ENCODE peak calls at places on chromosomes 1 and 21, in five cellular contexts. One of them, this sample, is unnamed. For H3K9me3, the result is how much of the 10 kb centered on the place peaks cover.

GRCh38 chr1:110004583-110004982 is 20.0 kb downstream of the AHCYL1 start:
- DNase-seq in transverse colon: no peak
- DNase-seq in fibroblast of lung: no peak
- DNase-seq in RWPE2: no peak
- DNase-seq in H9: no peak
- DNase-seq in this sample: no peak

GRCh38 chr1:201282931-201283829 is at the start of gene PKP1:
- DNase-seq in RWPE2: peak
- DNase-seq in H9: peak
- DNase-seq in transverse colon: peak
- DNase-seq in fibroblast of lung: peak
- DNase-seq in this sample: peak

GRCh38 chr21:42315296-42315891 is at the start of gene TFF3:
- DNase-seq in RWPE2: no peak
- DNase-seq in fibroblast of lung: no peak
- DNase-seq in transverse colon: peak
- DNase-seq in H9: no peak
- DNase-seq in this sample: no peak

GRCh38 chr1:245960171-245960570 is 546.9 kb downstream of the SMYD3 start:
- DNase-seq in fibroblast of lung: no peak
- DNase-seq in RWPE2: no peak
- DNase-seq in H9: no peak
- DNase-seq in transverse colon: no peak
- DNase-seq in this sample: no peak

GRCh38 chr1:178362784-178363183 is 134.0 kb downstream of the CLEC20A start:
- DNase-seq in transverse colon: no peak
- DNase-seq in H9: no peak
- DNase-seq in RWPE2: no peak
- DNase-seq in fibroblast of lung: peak
- DNase-seq in this sample: peak

GRCh38 chr1:2466834-2467554 is 9.1 kb upstream of the PLCH2 start:
- DNase-seq in H9: peak
- DNase-seq in RWPE2: no peak
- DNase-seq in fibroblast of lung: no peak
- DNase-seq in transverse colon: no peak
- DNase-seq in this sample: no peak

GRCh38 chr1:113929750-113930498 is 800 bp downstream of the HIPK1 start:
- DNase-seq in fibroblast of lung: no peak
- DNase-seq in RWPE2: no peak
- DNase-seq in H9: no peak
- DNase-seq in transverse colon: peak
- DNase-seq in this sample: peak

GRCh38 chr21:42672699-42673458 is 19.5 kb downstream of the PDE9A start:
- DNase-seq in RWPE2: no peak
- DNase-seq in H9: no peak
- DNase-seq in fibroblast of lung: peak
- DNase-seq in transverse colon: no peak
- DNase-seq in this sample: peak

GRCh38 chr1:221315330-221315729 is 426.6 kb downstream of the DUSP10 start:
- DNase-seq in RWPE2: no peak
- DNase-seq in transverse colon: no peak
- DNase-seq in fibroblast of lung: peak
- DNase-seq in H9: no peak
- DNase-seq in this sample: no peak

GRCh38 chr1:8299963-8300362 is 18.0 kb upstream of the SLC45A1 start:
- DNase-seq in transverse colon: no peak
- DNase-seq in fibroblast of lung: no peak
- DNase-seq in RWPE2: no peak
- DNase-seq in H9: no peak
- DNase-seq in this sample: no peak

GRCh38 chr1:232634086-232634485 is 4.2 kb upstream of the SIPA1L2 start:
- DNase-seq in fibroblast of lung: no peak
- DNase-seq in H9: peak
- DNase-seq in RWPE2: no peak
- DNase-seq in transverse colon: peak
- DNase-seq in this sample: no peak

DNA sequence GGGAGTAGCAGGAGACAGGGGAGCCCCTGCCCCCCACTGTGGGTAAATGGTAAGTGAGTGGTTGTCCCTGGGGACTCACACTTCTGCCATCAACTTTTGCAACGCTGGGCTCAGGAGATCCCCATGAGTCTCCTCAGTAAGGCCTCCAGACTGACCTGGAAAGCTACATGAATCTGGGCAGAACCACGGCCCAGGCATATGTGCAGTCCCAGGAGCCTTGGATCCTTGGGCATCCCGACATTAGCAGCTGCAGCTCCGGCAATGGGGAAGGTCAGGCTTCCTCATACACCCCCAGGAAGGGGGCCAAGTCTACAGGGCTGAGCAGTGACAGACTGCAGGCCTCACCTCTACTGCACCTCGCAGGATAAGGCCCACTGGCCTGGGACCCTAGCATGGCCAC is 868.7 kb upstream of the ADGRL4 start:
- DNase-seq in fibroblast of lung: no peak
- DNase-seq in RWPE2: no peak
- DNase-seq in transverse colon: no peak
- DNase-seq in H9: no peak
- DNase-seq in this sample: no peak
- H3K9me3 ChIP-seq in fibroblast of lung: under half
- H3K9me3 ChIP-seq in RWPE2: under half
- H3K9me3 ChIP-seq in transverse colon: under half
- H3K9me3 ChIP-seq in H9: under half
- H3K9me3 ChIP-seq in this sample: under half

GRCh38 chr1:227718932-227719331 is 16.2 kb downstream of the JMJD4 start:
- DNase-seq in fibroblast of lung: no peak
- DNase-seq in RWPE2: no peak
- DNase-seq in H9: no peak
- DNase-seq in transverse colon: no peak
- DNase-seq in this sample: no peak
- H3K9me3 ChIP-seq in fibroblast of lung: under half
- H3K9me3 ChIP-seq in RWPE2: under half
- H3K9me3 ChIP-seq in H9: half or more
- H3K9me3 ChIP-seq in transverse colon: under half
- H3K9me3 ChIP-seq in this sample: under half

DNA sequence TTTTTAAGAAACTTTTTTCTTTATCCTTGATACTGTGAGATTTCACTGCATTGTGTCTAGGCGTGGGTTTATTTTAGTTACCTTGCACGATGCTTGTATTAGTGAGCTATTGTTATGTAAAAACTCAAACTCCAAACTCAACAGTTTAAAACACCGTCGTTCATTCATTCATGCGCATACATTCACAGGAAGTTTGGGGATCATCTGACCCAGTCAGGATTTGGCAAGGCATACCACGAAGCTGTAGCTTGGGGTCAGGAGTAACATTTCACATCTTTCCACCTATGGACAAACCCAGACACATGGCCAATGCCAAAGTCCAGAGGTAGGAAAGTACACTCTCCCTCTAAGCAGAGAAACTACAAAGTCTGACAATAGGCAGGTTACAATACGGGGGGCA is 324.6 kb upstream of the CHRM3 start:
- DNase-seq in H9: no peak
- DNase-seq in RWPE2: no peak
- DNase-seq in fibroblast of lung: no peak
- DNase-seq in transverse colon: no peak
- DNase-seq in this sample: no peak
- H3K9me3 ChIP-seq in H9: under half
- H3K9me3 ChIP-seq in RWPE2: under half
- H3K9me3 ChIP-seq in fibroblast of lung: under half
- H3K9me3 ChIP-seq in transverse colon: under half
- H3K9me3 ChIP-seq in this sample: under half

DNA sequence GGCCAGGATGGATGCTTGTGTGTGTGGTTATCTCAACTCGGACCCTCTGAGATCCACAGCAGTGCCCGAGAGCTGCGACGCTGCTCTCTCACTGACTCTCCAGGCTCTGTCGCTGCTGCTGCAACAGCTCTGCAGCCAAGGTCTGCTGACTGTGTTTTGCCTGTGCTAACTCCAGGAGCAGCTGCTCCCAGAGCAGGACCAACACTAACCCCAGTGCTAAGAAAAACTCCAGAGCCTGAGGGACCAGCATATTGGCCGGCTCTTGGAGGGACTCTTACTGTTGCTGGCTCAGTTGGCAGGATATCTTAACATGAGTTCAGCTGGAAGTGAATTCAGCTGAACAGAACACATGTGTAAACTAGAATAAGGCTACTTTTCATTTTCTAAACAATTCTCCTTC is 4.4 kb downstream of the LCE2C start:
- DNase-seq in RWPE2: no peak
- DNase-seq in fibroblast of lung: no peak
- DNase-seq in transverse colon: no peak
- DNase-seq in H9: no peak
- DNase-seq in this sample: no peak
- H3K9me3 ChIP-seq in RWPE2: under half
- H3K9me3 ChIP-seq in fibroblast of lung: under half
- H3K9me3 ChIP-seq in transverse colon: under half
- H3K9me3 ChIP-seq in H9: half or more
- H3K9me3 ChIP-seq in this sample: under half

GRCh38 chr21:44530903-44531605 is 8.9 kb downstream of the KRTAP10-1 start:
- DNase-seq in transverse colon: peak
- DNase-seq in RWPE2: no peak
- DNase-seq in fibroblast of lung: no peak
- DNase-seq in H9: peak
- DNase-seq in this sample: no peak
- H3K9me3 ChIP-seq in transverse colon: under half
- H3K9me3 ChIP-seq in RWPE2: under half
- H3K9me3 ChIP-seq in fibroblast of lung: under half
- H3K9me3 ChIP-seq in H9: under half
- H3K9me3 ChIP-seq in this sample: under half

DNA sequence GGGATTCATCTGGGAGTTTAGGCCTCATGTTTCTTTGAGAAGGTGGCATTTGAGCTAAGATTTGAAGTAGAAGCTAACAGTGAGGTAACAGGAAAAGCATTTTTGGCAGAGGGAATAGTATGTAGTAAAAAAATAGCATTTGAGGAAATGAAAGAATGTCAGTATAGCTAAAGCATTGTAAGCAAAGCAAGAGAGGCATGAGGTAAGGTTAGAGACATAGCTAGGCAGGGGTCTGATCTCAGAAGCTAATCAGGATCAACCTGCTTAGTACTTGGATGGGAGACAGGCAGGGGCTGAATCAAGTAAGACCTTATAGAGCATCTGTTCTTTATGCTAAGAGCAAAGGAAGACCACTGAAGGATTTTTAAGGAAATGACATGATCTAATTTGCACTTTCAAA is 4.0 kb downstream of the POLR3C start:
- DNase-seq in transverse colon: no peak
- DNase-seq in fibroblast of lung: peak
- DNase-seq in H9: no peak
- DNase-seq in RWPE2: no peak
- DNase-seq in this sample: no peak
- H3K9me3 ChIP-seq in transverse colon: under half
- H3K9me3 ChIP-seq in fibroblast of lung: under half
- H3K9me3 ChIP-seq in H9: under half
- H3K9me3 ChIP-seq in RWPE2: under half
- H3K9me3 ChIP-seq in this sample: under half

GRCh38 chr1:152441756-152442155 is 27.7 kb upstream of the CRNN start:
- DNase-seq in transverse colon: no peak
- DNase-seq in fibroblast of lung: no peak
- DNase-seq in H9: no peak
- DNase-seq in RWPE2: no peak
- DNase-seq in this sample: no peak
- H3K9me3 ChIP-seq in transverse colon: under half
- H3K9me3 ChIP-seq in fibroblast of lung: under half
- H3K9me3 ChIP-seq in H9: half or more
- H3K9me3 ChIP-seq in RWPE2: under half
- H3K9me3 ChIP-seq in this sample: under half

DNA sequence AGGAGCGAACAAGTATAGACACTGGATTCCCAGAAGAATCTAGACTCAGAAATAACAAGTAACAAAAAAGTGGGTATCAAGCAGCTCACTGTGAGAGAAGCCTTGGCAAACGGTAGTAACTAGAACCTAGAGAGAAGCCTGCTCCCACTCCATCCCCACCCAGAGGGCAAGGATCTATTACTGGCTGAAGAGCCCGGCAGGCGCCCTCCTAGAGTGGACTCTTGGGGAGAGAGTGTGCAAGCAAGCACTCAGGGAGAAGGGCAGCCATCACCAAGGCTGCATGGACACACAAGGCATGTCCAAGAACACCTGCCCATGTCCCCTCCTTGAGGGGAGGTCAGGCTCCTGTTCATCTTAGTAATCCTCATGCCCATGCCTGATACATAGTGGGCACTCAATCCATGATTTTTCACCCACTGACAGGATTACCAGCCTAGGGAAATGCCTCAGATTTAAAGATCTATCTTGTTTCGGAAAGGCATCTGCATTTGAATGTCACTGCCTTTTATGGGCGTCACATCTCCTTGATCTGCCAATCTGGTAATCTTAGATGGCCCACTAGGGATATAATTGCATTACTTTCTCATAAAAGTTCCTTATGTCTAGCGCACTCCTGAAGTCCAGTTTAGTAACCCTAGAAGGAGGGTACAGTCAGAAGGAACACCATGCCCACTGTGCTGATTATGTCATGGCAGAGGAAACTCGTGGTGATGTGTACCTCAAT is 14.5 kb downstream of the CNN3 start:
- DNase-seq in H9: no peak
- DNase-seq in transverse colon: no peak
- DNase-seq in fibroblast of lung: no peak
- DNase-seq in RWPE2: no peak
- DNase-seq in this sample: no peak
- H3K9me3 ChIP-seq in H9: under half
- H3K9me3 ChIP-seq in transverse colon: under half
- H3K9me3 ChIP-seq in fibroblast of lung: under half
- H3K9me3 ChIP-seq in RWPE2: under half
- H3K9me3 ChIP-seq in this sample: under half

This sample was measured in cardiac muscle cell.